ENCODE peak calls at places on chromosome 16, in ten cellular contexts. R is ovary, Y is tibial nerve, I is H1, A is A549, J is GM12878, U is suprapubic skin, Q is esophagus muscularis mucosa, W is HepG2, D is stomach. M is an unnamed sample.
A peak's percentile ranks its signal among the peaks of the same experiment; 100 is the strongest.

GRCh38 chr16:50496990-50497389 is 51.2 kb upstream of the NKD1 start:
- DNase-seq in D (no peak), Q (no peak), I (no peak), W (no peak), Y (no peak), U (no peak), R (no peak), A (no peak), J (no peak), M (no peak)

GRCh38 chr16:69340095-69340644 is 598 bp downstream of the NIP7 start:
- DNase-seq in D (no peak), W (no peak), Y (no peak), U (no peak), A (no peak), J (no peak), Q (no peak), R (no peak), I (no peak), M (no peak)

GRCh38 chr16:47142469-47143328 is 1.0 kb downstream of the NETO2 start:
- DNase-seq in J (no peak), U (no peak), R (peak; percentile 16), D (peak; percentile 29), Y (no peak), W (no peak), I (no peak), A (peak; percentile 36), Q (no peak), M (no peak)

GRCh38 chr16:66382966-66383299 is 16.4 kb downstream of the CDH5 start:
- DNase-seq in Y (no peak), Q (no peak), J (no peak), A (peak; percentile 74), I (no peak), D (no peak), W (peak; percentile 41), U (no peak), R (no peak), M (no peak)

GRCh38 chr16:81623365-81624102 is 155.6 kb upstream of the PLCG2 start:
- DNase-seq in I (no peak), R (no peak), D (peak; percentile 57), J (peak; percentile 37), Q (no peak), W (peak; percentile 50), U (no peak), Y (peak; percentile 72), A (peak; percentile 65), M (no peak)

GRCh38 chr16:85137323-85138072 is 25.2 kb upstream of the CIBAR2 start:
- DNase-seq in J (no peak), R (peak; percentile 97), U (peak; percentile 96), Q (peak; percentile 97), I (no peak), W (peak; percentile 87), A (peak; percentile 42), Y (peak; percentile 92), D (peak; percentile 93), M (peak; percentile 99)

GRCh38 chr16:23836404-23837291 is 865 bp downstream of the PRKCB start:
- DNase-seq in A (no peak), J (no peak), I (peak; percentile 84), Q (no peak), D (peak; percentile 48), W (no peak), R (no peak), Y (no peak), U (peak; percentile 62), M (peak; percentile 65)

GRCh38 chr16:83701494-83701893 is 106.3 kb upstream of the HSBP1 start:
- DNase-seq in W (peak; percentile 33), Y (no peak), R (no peak), U (no peak), Q (no peak), I (peak; percentile 92), A (peak; percentile 29), D (no peak), J (no peak), M (no peak)

GRCh38 chr16:30183236-30183960 is at the start of gene CORO1A:
- DNase-seq in W (peak; percentile 51), J (peak; percentile 32), I (peak; percentile 91), Y (peak; percentile 77), A (peak; percentile 85), U (peak; percentile 87), D (peak; percentile 86), Q (peak; percentile 95), R (peak; percentile 83), M (peak; percentile 92)

GRCh38 chr16:30179931-30180330 is 3.5 kb upstream of the CORO1A start:
- DNase-seq in Y (no peak), Q (no peak), U (no peak), A (no peak), R (no peak), W (no peak), D (no peak), I (no peak), J (no peak), M (no peak)

GRCh38 chr16:30183961-30184429 is 593 bp downstream of the CORO1A start:
- DNase-seq in R (peak; percentile 29), W (no peak), I (no peak), D (peak; percentile 53), Q (no peak), A (no peak), U (peak; percentile 70), Y (no peak), J (peak; percentile 71), M (peak; percentile 65)

GRCh38 chr16:30179195-30179594 is 4.2 kb upstream of the CORO1A start:
- DNase-seq in J (no peak), W (no peak), U (no peak), A (no peak), D (no peak), Y (no peak), Q (no peak), I (no peak), R (no peak), M (no peak)

DNA sequence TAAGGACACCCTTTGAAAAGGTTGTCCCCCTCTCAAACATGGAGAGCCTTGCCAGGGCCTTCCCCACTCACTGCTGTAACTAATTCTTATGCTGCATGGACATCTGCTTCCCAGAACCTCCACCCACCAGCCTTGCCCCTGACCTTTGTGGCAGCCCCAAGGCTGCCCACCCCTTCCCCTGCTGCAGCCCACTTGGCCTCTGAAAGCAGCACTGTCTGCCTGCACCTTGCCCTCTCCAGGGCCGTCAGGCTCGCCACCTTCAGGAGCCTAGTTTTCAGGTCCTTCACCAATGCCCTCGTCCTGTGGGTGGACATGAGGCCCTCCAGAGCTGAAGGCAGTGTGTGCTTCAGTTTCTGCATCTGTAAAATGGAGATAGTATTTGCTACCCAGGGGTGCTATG is 2.7 kb upstream of the CORO1A start:
- DNase-seq in R (no peak), D (no peak), Q (no peak), W (no peak), A (no peak), I (no peak), U (no peak), J (no peak), Y (no peak), M (no peak)
- TF ChIP-seq EP300 in R (no peak), D (no peak), Q (no peak), W (no peak), A (no peak), I (no peak), U (no peak), J (no peak), Y (no peak), M (no peak)

GRCh38 chr16:54774768-54775167 is 155.9 kb upstream of the IRX5 start:
- DNase-seq in U (no peak), I (no peak), W (no peak), Y (no peak), R (no peak), D (no peak), J (no peak), Q (no peak), A (no peak), M (no peak)
- H3K4me3 ChIP-seq in U (no peak overlapping the region), I (no peak overlapping the region), W (no peak overlapping the region), Y (no peak overlapping the region), R (no peak overlapping the region), D (no peak overlapping the region), J (no peak overlapping the region), Q (no peak overlapping the region), A (no peak overlapping the region), M (no peak overlapping the region)

GRCh38 chr16:72948238-72948559 is 99.7 kb downstream of the ZFHX3 start:
- DNase-seq in I (no peak), U (no peak), W (no peak), J (no peak), R (no peak), A (no peak), Q (no peak), D (no peak), Y (no peak), M (no peak)

GRCh38 chr16:72946063-72946462 is 101.9 kb downstream of the ZFHX3 start:
- DNase-seq in W (no peak), J (no peak), D (no peak), Q (no peak), I (no peak), R (no peak), A (no peak), Y (no peak), U (no peak), M (peak; percentile 39)

GRCh38 chr16:72946474-72947194 is 101.3 kb downstream of the ZFHX3 start:
- DNase-seq in D (peak; percentile 48), I (no peak), R (no peak), Y (no peak), Q (no peak), J (no peak), A (no peak), W (no peak), U (peak; percentile 51), M (peak; percentile 77)

GRCh38 chr16:72945611-72946010 is 102.3 kb downstream of the ZFHX3 start:
- DNase-seq in Q (no peak), A (no peak), U (no peak), Y (no peak), R (no peak), D (no peak), W (no peak), J (no peak), I (no peak), M (peak; percentile 18)

DNA sequence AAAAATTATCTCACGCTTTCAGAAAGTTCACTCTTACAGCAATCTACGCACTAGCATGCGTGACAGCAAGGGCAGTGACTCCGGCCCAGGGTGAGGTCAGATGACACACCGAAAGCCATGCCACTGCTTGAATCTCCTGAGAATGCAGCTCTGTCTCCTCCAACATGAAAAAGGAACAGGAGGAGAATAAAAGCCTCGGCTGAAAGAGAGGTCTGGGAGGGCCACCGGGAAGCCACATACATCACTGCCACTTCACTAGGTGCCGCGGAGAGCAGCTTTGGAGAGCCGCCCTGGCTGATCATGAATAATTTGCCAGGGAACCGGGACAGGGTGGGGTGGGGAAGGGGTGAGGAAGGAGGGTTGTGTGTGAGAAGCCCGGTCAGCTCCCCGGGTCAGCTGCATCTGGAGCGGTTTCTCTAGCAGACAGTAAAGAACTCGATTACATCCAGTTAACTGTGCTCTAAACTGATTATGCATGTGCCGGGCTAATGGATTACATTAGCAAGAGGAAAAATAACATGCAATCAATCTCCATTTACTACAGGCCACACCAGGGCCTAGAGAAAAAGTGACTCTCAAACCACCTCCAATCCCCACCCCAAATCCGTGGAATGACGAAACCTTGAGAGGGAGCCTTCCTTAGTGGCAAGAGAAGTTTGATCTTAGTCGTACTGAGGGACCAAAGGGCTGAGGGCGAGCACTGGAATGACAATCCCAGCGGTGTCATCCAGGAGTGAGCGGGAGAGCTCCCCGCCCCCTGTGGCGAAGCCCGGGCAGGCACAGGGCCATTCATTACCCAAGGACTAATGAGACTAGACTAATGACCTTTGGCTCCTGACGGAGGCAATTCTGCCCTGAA is 100.3 kb downstream of the ZFHX3 start:
- DNase-seq in Q (no peak), I (no peak), Y (no peak), D (no peak), W (peak; percentile 79), J (no peak), R (no peak), U (no peak), A (no peak), M (no peak)
- TF ChIP-seq EP300 in Q (no peak), I (no peak), Y (no peak), D (no peak), W (no peak), J (no peak), R (no peak), U (no peak), A (no peak), M (no peak)

GRCh38 chr16:2023098-2023925 is 3.4 kb upstream of the NHERF2 start:
- DNase-seq in J (peak; percentile 51), Q (peak; percentile 98), R (peak; percentile 94), W (peak; percentile 75), I (peak; percentile 100), Y (peak; percentile 94), U (peak; percentile 97), A (peak; percentile 92), D (peak; percentile 96), M (peak; percentile 96)
- H3K4me3 ChIP-seq in J (peak overlapping the region; percentile 19), Q (peak overlapping the region; percentile 50), R (peak overlapping the region; percentile 31), W (peak overlapping the region; percentile 49), I (peak overlapping the region; percentile 21), Y (peak overlapping the region; percentile 32), U (peak overlapping the region; percentile 30), A (peak overlapping the region; percentile 34), D (peak overlapping the region; percentile 39), M (peak overlapping the region; percentile 30)

M was measured in sigmoid colon.